ENCODE peak calls at places on chromosomes 7 and 10, in six cellular contexts. E is astrocyte, Y is upper lobe of right lung, I is T-helper 1 cell, A is KBM-7, L is PC-9. N is an unnamed sample.
A peak's percentile ranks its signal among the peaks of the same experiment; 100 is the strongest.

GRCh38 chr10:6072215-6072941 is 10.2 kb upstream of the IL2RA start:
- DNase-seq in L (no peak), I (peak; percentile 95), A (no peak), Y (no peak), E (no peak), N (no peak)

GRCh38 chr7:108321359-108321758 is 134.9 kb downstream of the NRCAM start:
- DNase-seq in Y (no peak), E (no peak), L (no peak), I (no peak), A (no peak), N (no peak)

GRCh38 chr10:72334196-72334831 is 20.4 kb downstream of the DNAJB12 start:
- DNase-seq in I (no peak), A (peak; percentile 76), L (no peak), E (peak; percentile 72), Y (no peak), N (no peak)

GRCh38 chr7:12158334-12159060 is 52.6 kb upstream of the TMEM106B start:
- DNase-seq in L (no peak), I (no peak), E (peak; percentile 49), Y (no peak), A (no peak), N (no peak)

GRCh38 chr7:1087462-1087809 is 477 bp upstream of the GPER1 start:
- DNase-seq in L (no peak), I (no peak), Y (no peak), A (no peak), E (peak; percentile 43), N (no peak)

GRCh38 chr7:129494041-129494440 is 8.3 kb upstream of the SMKR1 start:
- DNase-seq in I (peak; percentile 64), E (peak; percentile 86), L (no peak), A (no peak), Y (no peak), N (no peak)

GRCh38 chr7:156504687-156505545 is 135.7 kb upstream of the RNF32 start:
- DNase-seq in E (no peak), Y (no peak), I (no peak), L (no peak), A (no peak), N (no peak)

GRCh38 chr10:71316081-71316785 is 2.8 kb upstream of the SLC29A3 start:
- DNase-seq in E (no peak), A (no peak), L (no peak), I (no peak), Y (no peak), N (no peak)

GRCh38 chr10:60473557-60473956 is 83.9 kb upstream of the ANK3 start:
- DNase-seq in E (no peak), Y (no peak), A (no peak), L (peak; percentile 19), I (no peak), N (no peak)

GRCh38 chr7:101674439-101674838 is 45.3 kb upstream of the MYL10 start:
- DNase-seq in L (no peak), Y (no peak), I (no peak), E (no peak), A (no peak), N (no peak)

GRCh38 chr7:105734233-105734632 is 142.2 kb downstream of the ATXN7L1 start:
- DNase-seq in A (no peak), I (no peak), L (peak; percentile 55), E (no peak), Y (no peak), N (no peak)

GRCh38 chr7:22433710-22434460 is 66.1 kb downstream of the STEAP1B start:
- DNase-seq in Y (no peak), A (no peak), E (peak; percentile 10), L (peak; percentile 53), I (no peak), N (peak; percentile 22)